ENCODE peak calls at places on chromosomes 7 and 10, in five cellular contexts. W, Q, H, N and G are unnamed samples.
A peak's percentile ranks its signal among the peaks of the same experiment; 100 is the strongest.

GRCh38 chr10:6124666-6125065 is 35.8 kb downstream of the RBM17 start:
- DNase-seq in W (no peak), N (no peak), Q (peak; percentile 28), H (no peak), G (no peak)

GRCh38 chr7:84998665-84999064 is 188.2 kb downstream of the SEMA3D start:
- DNase-seq in Q (no peak), N (no peak), W (no peak), H (no peak), G (no peak)

GRCh38 chr7:5597772-5598171 is 174.1 kb upstream of the TNRC18 start:
- DNase-seq in N (no peak), H (no peak), W (no peak), Q (peak; percentile 41), G (no peak)

GRCh38 chr10:130336612-130337304 is 200.6 kb downstream of the GLRX3 start:
- DNase-seq in W (no peak), N (no peak), H (no peak), Q (no peak), G (no peak)

GRCh38 chr10:78464856-78465221 is 431.2 kb downstream of the RPS24 start:
- DNase-seq in N (no peak), H (no peak), Q (no peak), W (no peak), G (no peak)

GRCh38 chr10:106355450-106355849 is 809.1 kb downstream of the SORCS1 start:
- DNase-seq in N (no peak), Q (peak; percentile 16), W (no peak), H (no peak), G (no peak)

GRCh38 chr7:91945476-91945875 is 4.8 kb downstream of the AKAP9 start:
- DNase-seq in H (no peak), Q (peak; percentile 57), N (no peak), W (no peak), G (no peak)

GRCh38 chr10:80477813-80478212 is 23.7 kb downstream of the TSPAN14 start:
- DNase-seq in Q (peak; percentile 86), W (no peak), H (peak; percentile 75), N (peak; percentile 42), G (no peak)

GRCh38 chr10:120897343-120897742 is 46.2 kb downstream of the WDR11 start:
- DNase-seq in W (no peak), Q (peak; percentile 15), H (peak; percentile 13), N (no peak), G (no peak)

GRCh38 chr10:133372507-133372906 is 647 bp downstream of the ECHS1 start:
- DNase-seq in N (no peak), W (no peak), H (no peak), Q (no peak), G (no peak)

GRCh38 chr10:102065561-102066420 is 642 bp downstream of the HPS6 start:
- DNase-seq in H (no peak), Q (peak; percentile 39), N (peak; percentile 65), W (no peak), G (peak; percentile 51)

GRCh38 chr7:100100420-100101015 is 679 bp downstream of the MCM7 start:
- DNase-seq in W (peak; percentile 83), N (peak; percentile 93), Q (peak; percentile 97), H (peak; percentile 98), G (peak; percentile 96)

GRCh38 chr10:108132303-108132702 is 967.8 kb upstream of the SORCS1 start:
- DNase-seq in W (no peak), N (no peak), Q (no peak), H (no peak), G (no peak)

GRCh38 chr7:157253850-157254249 is 83.0 kb upstream of the DNAJB6 start:
- DNase-seq in H (no peak), Q (no peak), N (no peak), W (no peak), G (no peak)

GRCh38 chr7:90432752-90433151 is 29.5 kb downstream of the CLDN12 start:
- DNase-seq in Q (no peak), H (no peak), N (no peak), W (no peak), G (no peak)

GRCh38 chr10:10792681-10793080 is 225.0 kb upstream of the CELF2 start:
- DNase-seq in N (no peak), H (peak; percentile 64), W (no peak), Q (peak; percentile 96), G (no peak)

GRCh38 chr10:123136221-123136805 is 543 bp downstream of the HMX3 start:
- DNase-seq in W (no peak), N (peak; percentile 62), Q (no peak), H (no peak), G (no peak)

GRCh38 chr7:105619590-105619989 is 38.3 kb upstream of the EFCAB10 start:
- DNase-seq in W (no peak), Q (no peak), H (no peak), N (no peak), G (no peak)

GRCh38 chr10:3852147-3852904 is 67.3 kb upstream of the KLF6 start:
- DNase-seq in W (peak; percentile 46), N (no peak), Q (peak; percentile 98), H (peak; percentile 93), G (no peak)

GRCh38 chr7:106583133-106583532 is 77.8 kb downstream of the CCDC71L start:
- DNase-seq in Q (peak; percentile 70), W (no peak), N (no peak), H (peak; percentile 67), G (no peak)

GRCh38 chr10:95414016-95414830 is 123.4 kb upstream of the PDLIM1 start:
- DNase-seq in N (no peak), W (no peak), H (no peak), Q (no peak), G (no peak)

GRCh38 chr7:67470256-67470751 is 473.7 kb downstream of the TYW1 start:
- DNase-seq in N (no peak), Q (no peak), W (no peak), H (no peak), G (no peak)

GRCh38 chr7:75565129-75565528 is 73.0 kb downstream of the SPDYE5 start:
- DNase-seq in N (no peak), W (no peak), H (peak; percentile 73), Q (peak; percentile 97), G (no peak)

GRCh38 chr7:87886875-87887274 is 10.6 kb downstream of the DBF4 start:
- DNase-seq in N (no peak), H (no peak), W (no peak), Q (peak; percentile 59), G (no peak)

GRCh38 chr7:28641752-28642546 is 229.6 kb downstream of the CREB5 start:
- DNase-seq in H (no peak), W (no peak), N (no peak), Q (no peak), G (no peak)

GRCh38 chr7:78770422-78771410 is 682.8 kb downstream of the MAGI2 start:
- DNase-seq in N (no peak), W (no peak), Q (peak; percentile 41), H (no peak), G (no peak)

GRCh38 chr10:126111562-126111961 is 215.2 kb downstream of the FANK1 start:
- DNase-seq in Q (no peak), N (no peak), W (no peak), H (no peak), G (no peak)